ENCODE peak calls at places on chromosomes 13 and 19, in ten cellular contexts. One of them, this sample, is unnamed.

GRCh38 chr13:113552079-113552478 is 32.5 kb upstream of the TFDP1 start:
- DNase-seq in neural progenitor cell: no peak
- DNase-seq in ACHN: no peak
- DNase-seq in activated CD4-positive, alpha-beta T cell treated with anti-CD3 and anti-CD28 coated beads for 48 hours: no peak
- DNase-seq in cardiac fibroblast: no peak
- DNase-seq in C1 segment of cervical spinal cord: no peak
- DNase-seq in NCI-H2171: no peak
- DNase-seq in activated T-cell treated with anti-CD3 and anti-CD28 coated beads for 1 hour: no peak
- DNase-seq in KG1: no peak
- DNase-seq in hippocampal formation: no peak
- DNase-seq in this sample: no peak

GRCh38 chr19:36573948-36574726 is 1.0 kb upstream of the ZNF529 start:
- DNase-seq in neural progenitor cell: no peak
- DNase-seq in ACHN: peak; percentile 19
- DNase-seq in activated CD4-positive, alpha-beta T cell treated with anti-CD3 and anti-CD28 coated beads for 48 hours: no peak
- DNase-seq in cardiac fibroblast: peak; percentile 44
- DNase-seq in C1 segment of cervical spinal cord: no peak
- DNase-seq in NCI-H2171: no peak
- DNase-seq in activated T-cell treated with anti-CD3 and anti-CD28 coated beads for 1 hour: no peak
- DNase-seq in KG1: no peak
- DNase-seq in hippocampal formation: no peak
- DNase-seq in this sample: no peak

GRCh38 chr13:51953347-51953746 is 57.9 kb downstream of the ATP7B start:
- DNase-seq in neural progenitor cell: no peak
- DNase-seq in ACHN: no peak
- DNase-seq in activated CD4-positive, alpha-beta T cell treated with anti-CD3 and anti-CD28 coated beads for 48 hours: no peak
- DNase-seq in cardiac fibroblast: no peak
- DNase-seq in C1 segment of cervical spinal cord: no peak
- DNase-seq in NCI-H2171: no peak
- DNase-seq in activated T-cell treated with anti-CD3 and anti-CD28 coated beads for 1 hour: no peak
- DNase-seq in KG1: no peak
- DNase-seq in hippocampal formation: no peak
- DNase-seq in this sample: no peak

GRCh38 chr13:20462921-20463320 is 62.7 kb downstream of the CRYL1 start:
- DNase-seq in neural progenitor cell: no peak
- DNase-seq in ACHN: no peak
- DNase-seq in activated CD4-positive, alpha-beta T cell treated with anti-CD3 and anti-CD28 coated beads for 48 hours: no peak
- DNase-seq in cardiac fibroblast: no peak
- DNase-seq in C1 segment of cervical spinal cord: no peak
- DNase-seq in NCI-H2171: no peak
- DNase-seq in activated T-cell treated with anti-CD3 and anti-CD28 coated beads for 1 hour: no peak
- DNase-seq in KG1: no peak
- DNase-seq in hippocampal formation: no peak
- DNase-seq in this sample: no peak

GRCh38 chr13:20882206-20882605 is 20.3 kb downstream of the XPO4 start:
- DNase-seq in neural progenitor cell: peak; percentile 24
- DNase-seq in ACHN: no peak
- DNase-seq in activated CD4-positive, alpha-beta T cell treated with anti-CD3 and anti-CD28 coated beads for 48 hours: no peak
- DNase-seq in cardiac fibroblast: peak; percentile 14
- DNase-seq in C1 segment of cervical spinal cord: no peak
- DNase-seq in NCI-H2171: no peak
- DNase-seq in activated T-cell treated with anti-CD3 and anti-CD28 coated beads for 1 hour: no peak
- DNase-seq in KG1: no peak
- DNase-seq in hippocampal formation: no peak
- DNase-seq in this sample: no peak

GRCh38 chr19:45001087-45001739 is at the start of gene RELB:
- DNase-seq in neural progenitor cell: peak; percentile 98
- DNase-seq in ACHN: peak; percentile 87
- DNase-seq in activated CD4-positive, alpha-beta T cell treated with anti-CD3 and anti-CD28 coated beads for 48 hours: peak; percentile 97
- DNase-seq in cardiac fibroblast: peak; percentile 95
- DNase-seq in C1 segment of cervical spinal cord: peak; percentile 79
- DNase-seq in NCI-H2171: peak; percentile 83
- DNase-seq in activated T-cell treated with anti-CD3 and anti-CD28 coated beads for 1 hour: peak; percentile 98
- DNase-seq in KG1: peak; percentile 69
- DNase-seq in hippocampal formation: peak; percentile 37
- DNase-seq in this sample: peak; percentile 76

GRCh38 chr19:12137541-12137940 is 2.6 kb downstream of the ZNF20 start:
- DNase-seq in neural progenitor cell: no peak
- DNase-seq in ACHN: no peak
- DNase-seq in activated CD4-positive, alpha-beta T cell treated with anti-CD3 and anti-CD28 coated beads for 48 hours: peak; percentile 36
- DNase-seq in cardiac fibroblast: no peak
- DNase-seq in C1 segment of cervical spinal cord: no peak
- DNase-seq in NCI-H2171: no peak
- DNase-seq in activated T-cell treated with anti-CD3 and anti-CD28 coated beads for 1 hour: no peak
- DNase-seq in KG1: peak; percentile 42
- DNase-seq in hippocampal formation: no peak
- DNase-seq in this sample: no peak

GRCh38 chr19:56822755-56823154 is 17.8 kb downstream of the PEG3 start:
- DNase-seq in neural progenitor cell: no peak
- DNase-seq in ACHN: no peak
- DNase-seq in activated CD4-positive, alpha-beta T cell treated with anti-CD3 and anti-CD28 coated beads for 48 hours: no peak
- DNase-seq in cardiac fibroblast: no peak
- DNase-seq in C1 segment of cervical spinal cord: no peak
- DNase-seq in NCI-H2171: no peak
- DNase-seq in activated T-cell treated with anti-CD3 and anti-CD28 coated beads for 1 hour: no peak
- DNase-seq in KG1: no peak
- DNase-seq in hippocampal formation: no peak
- DNase-seq in this sample: no peak

GRCh38 chr19:40610396-40611064 is 9.4 kb downstream of the LTBP4 start:
- DNase-seq in neural progenitor cell: peak; percentile 43
- DNase-seq in ACHN: no peak
- DNase-seq in activated CD4-positive, alpha-beta T cell treated with anti-CD3 and anti-CD28 coated beads for 48 hours: peak; percentile 77
- DNase-seq in cardiac fibroblast: no peak
- DNase-seq in C1 segment of cervical spinal cord: peak; percentile 50
- DNase-seq in NCI-H2171: no peak
- DNase-seq in activated T-cell treated with anti-CD3 and anti-CD28 coated beads for 1 hour: peak; percentile 51
- DNase-seq in KG1: no peak
- DNase-seq in hippocampal formation: no peak
- DNase-seq in this sample: no peak

GRCh38 chr13:39401091-39401647 is 201.8 kb downstream of the LHFPL6 start:
- DNase-seq in neural progenitor cell: no peak
- DNase-seq in ACHN: no peak
- DNase-seq in activated CD4-positive, alpha-beta T cell treated with anti-CD3 and anti-CD28 coated beads for 48 hours: no peak
- DNase-seq in cardiac fibroblast: no peak
- DNase-seq in C1 segment of cervical spinal cord: no peak
- DNase-seq in NCI-H2171: no peak
- DNase-seq in activated T-cell treated with anti-CD3 and anti-CD28 coated beads for 1 hour: no peak
- DNase-seq in KG1: no peak
- DNase-seq in hippocampal formation: peak; percentile 79
- DNase-seq in this sample: no peak

GRCh38 chr19:49157445-49158224 is at the start of gene TRPM4:
- DNase-seq in neural progenitor cell: peak; percentile 96
- DNase-seq in ACHN: peak; percentile 80
- DNase-seq in activated CD4-positive, alpha-beta T cell treated with anti-CD3 and anti-CD28 coated beads for 48 hours: peak; percentile 77
- DNase-seq in cardiac fibroblast: peak; percentile 82
- DNase-seq in C1 segment of cervical spinal cord: peak; percentile 33
- DNase-seq in NCI-H2171: peak; percentile 87
- DNase-seq in activated T-cell treated with anti-CD3 and anti-CD28 coated beads for 1 hour: no peak
- DNase-seq in KG1: no peak
- DNase-seq in hippocampal formation: peak; percentile 56
- DNase-seq in this sample: no peak

GRCh38 chr19:55672418-55672817 is 2.6 kb upstream of the EPN1 start:
- DNase-seq in neural progenitor cell: no peak
- DNase-seq in ACHN: no peak
- DNase-seq in activated CD4-positive, alpha-beta T cell treated with anti-CD3 and anti-CD28 coated beads for 48 hours: no peak
- DNase-seq in cardiac fibroblast: no peak
- DNase-seq in C1 segment of cervical spinal cord: no peak
- DNase-seq in NCI-H2171: no peak
- DNase-seq in activated T-cell treated with anti-CD3 and anti-CD28 coated beads for 1 hour: no peak
- DNase-seq in KG1: no peak
- DNase-seq in hippocampal formation: no peak
- DNase-seq in this sample: no peak

GRCh38 chr13:112893570-112894422 is 75.2 kb upstream of the MCF2L start:
- DNase-seq in neural progenitor cell: peak; percentile 92
- DNase-seq in ACHN: peak; percentile 54
- DNase-seq in activated CD4-positive, alpha-beta T cell treated with anti-CD3 and anti-CD28 coated beads for 48 hours: no peak
- DNase-seq in cardiac fibroblast: peak; percentile 22
- DNase-seq in C1 segment of cervical spinal cord: no peak
- DNase-seq in NCI-H2171: peak; percentile 67
- DNase-seq in activated T-cell treated with anti-CD3 and anti-CD28 coated beads for 1 hour: no peak
- DNase-seq in KG1: no peak
- DNase-seq in hippocampal formation: no peak
- DNase-seq in this sample: no peak

GRCh38 chr19:37251308-37252229 is 33.6 kb downstream of the ZNF383 start:
- DNase-seq in neural progenitor cell: no peak
- DNase-seq in ACHN: no peak
- DNase-seq in activated CD4-positive, alpha-beta T cell treated with anti-CD3 and anti-CD28 coated beads for 48 hours: peak; percentile 43
- DNase-seq in cardiac fibroblast: peak; percentile 98
- DNase-seq in C1 segment of cervical spinal cord: peak; percentile 86
- DNase-seq in NCI-H2171: peak; percentile 97
- DNase-seq in activated T-cell treated with anti-CD3 and anti-CD28 coated beads for 1 hour: no peak
- DNase-seq in KG1: peak; percentile 10
- DNase-seq in hippocampal formation: peak; percentile 99
- DNase-seq in this sample: peak; percentile 94

GRCh38 chr19:10544242-10544752 is 593 bp downstream of the ATG4D start:
- DNase-seq in neural progenitor cell: peak; percentile 35
- DNase-seq in ACHN: no peak
- DNase-seq in activated CD4-positive, alpha-beta T cell treated with anti-CD3 and anti-CD28 coated beads for 48 hours: no peak
- DNase-seq in cardiac fibroblast: no peak
- DNase-seq in C1 segment of cervical spinal cord: no peak
- DNase-seq in NCI-H2171: no peak
- DNase-seq in activated T-cell treated with anti-CD3 and anti-CD28 coated beads for 1 hour: no peak
- DNase-seq in KG1: no peak
- DNase-seq in hippocampal formation: no peak
- DNase-seq in this sample: no peak

GRCh38 chr13:53782400-53783030 is 753.9 kb downstream of the OLFM4 start:
- DNase-seq in neural progenitor cell: peak; percentile 78
- DNase-seq in ACHN: peak; percentile 59
- DNase-seq in activated CD4-positive, alpha-beta T cell treated with anti-CD3 and anti-CD28 coated beads for 48 hours: no peak
- DNase-seq in cardiac fibroblast: peak; percentile 62
- DNase-seq in C1 segment of cervical spinal cord: peak; percentile 61
- DNase-seq in NCI-H2171: peak; percentile 74
- DNase-seq in activated T-cell treated with anti-CD3 and anti-CD28 coated beads for 1 hour: no peak
- DNase-seq in KG1: peak; percentile 27
- DNase-seq in hippocampal formation: peak; percentile 83
- DNase-seq in this sample: peak; percentile 72

GRCh38 chr13:52713894-52714293 is 25.7 kb downstream of the CNMD start:
- DNase-seq in neural progenitor cell: no peak
- DNase-seq in ACHN: no peak
- DNase-seq in activated CD4-positive, alpha-beta T cell treated with anti-CD3 and anti-CD28 coated beads for 48 hours: no peak
- DNase-seq in cardiac fibroblast: peak; percentile 23
- DNase-seq in C1 segment of cervical spinal cord: peak; percentile 14
- DNase-seq in NCI-H2171: no peak
- DNase-seq in activated T-cell treated with anti-CD3 and anti-CD28 coated beads for 1 hour: no peak
- DNase-seq in KG1: no peak
- DNase-seq in hippocampal formation: peak; percentile 23
- DNase-seq in this sample: no peak

GRCh38 chr19:50322234-50322633 is 6.9 kb downstream of the KCNC3 start:
- DNase-seq in neural progenitor cell: no peak
- DNase-seq in ACHN: no peak
- DNase-seq in activated CD4-positive, alpha-beta T cell treated with anti-CD3 and anti-CD28 coated beads for 48 hours: no peak
- DNase-seq in cardiac fibroblast: no peak
- DNase-seq in C1 segment of cervical spinal cord: no peak
- DNase-seq in NCI-H2171: no peak
- DNase-seq in activated T-cell treated with anti-CD3 and anti-CD28 coated beads for 1 hour: no peak
- DNase-seq in KG1: no peak
- DNase-seq in hippocampal formation: no peak
- DNase-seq in this sample: no peak

GRCh38 chr13:59734393-59734792 is 429.3 kb downstream of the DIAPH3 start:
- DNase-seq in neural progenitor cell: peak; percentile 44
- DNase-seq in ACHN: no peak
- DNase-seq in activated CD4-positive, alpha-beta T cell treated with anti-CD3 and anti-CD28 coated beads for 48 hours: no peak
- DNase-seq in cardiac fibroblast: no peak
- DNase-seq in C1 segment of cervical spinal cord: no peak
- DNase-seq in NCI-H2171: no peak
- DNase-seq in activated T-cell treated with anti-CD3 and anti-CD28 coated beads for 1 hour: no peak
- DNase-seq in KG1: no peak
- DNase-seq in hippocampal formation: no peak
- DNase-seq in this sample: no peak

GRCh38 chr13:82654851-82655517 is 1227.3 kb downstream of the SLITRK1 start:
- DNase-seq in neural progenitor cell: no peak
- DNase-seq in ACHN: no peak
- DNase-seq in activated CD4-positive, alpha-beta T cell treated with anti-CD3 and anti-CD28 coated beads for 48 hours: no peak
- DNase-seq in cardiac fibroblast: peak; percentile 70
- DNase-seq in C1 segment of cervical spinal cord: no peak
- DNase-seq in NCI-H2171: no peak
- DNase-seq in activated T-cell treated with anti-CD3 and anti-CD28 coated beads for 1 hour: no peak
- DNase-seq in KG1: no peak
- DNase-seq in hippocampal formation: no peak
- DNase-seq in this sample: no peak

This sample was measured in caudate nucleus.